ENCODE peak calls at places on chromosomes 5 and 9, in ten cellular contexts. One of them, this sample, is unnamed.

GRCh38 chr5:172351240-172351778 is 67.7 kb upstream of the UBTD2 start:
- DNase-seq in tibial artery: no peak
- DNase-seq in progenitor cell of endocrine pancreas: no peak
- DNase-seq in fibroblast of the conjunctiva: no peak
- DNase-seq in HS-5: no peak
- DNase-seq in islet precursor cell: no peak
- DNase-seq in GM10248: no peak
- DNase-seq in hypothalamus: no peak
- DNase-seq in psoas muscle: no peak
- DNase-seq in RPMI7951: no peak
- DNase-seq in this sample: no peak

GRCh38 chr9:133002147-133003070 is 23.9 kb downstream of the GFI1B start:
- DNase-seq in psoas muscle: no peak
- DNase-seq in tibial artery: no peak
- DNase-seq in progenitor cell of endocrine pancreas: no peak
- DNase-seq in HS-5: no peak
- DNase-seq in islet precursor cell: no peak
- DNase-seq in RPMI7951: no peak
- DNase-seq in hypothalamus: no peak
- DNase-seq in fibroblast of the conjunctiva: no peak
- DNase-seq in GM10248: no peak
- DNase-seq in this sample: no peak

GRCh38 chr9:107948601-107949000 is 459.0 kb upstream of the KLF4 start:
- DNase-seq in psoas muscle: no peak
- DNase-seq in tibial artery: no peak
- DNase-seq in RPMI7951: peak
- DNase-seq in hypothalamus: no peak
- DNase-seq in progenitor cell of endocrine pancreas: no peak
- DNase-seq in fibroblast of the conjunctiva: no peak
- DNase-seq in islet precursor cell: no peak
- DNase-seq in HS-5: no peak
- DNase-seq in GM10248: no peak
- DNase-seq in this sample: no peak

GRCh38 chr5:124397290-124397689 is 349.1 kb downstream of the ZNF608 start:
- DNase-seq in RPMI7951: no peak
- DNase-seq in tibial artery: no peak
- DNase-seq in islet precursor cell: no peak
- DNase-seq in psoas muscle: no peak
- DNase-seq in progenitor cell of endocrine pancreas: no peak
- DNase-seq in fibroblast of the conjunctiva: no peak
- DNase-seq in hypothalamus: no peak
- DNase-seq in GM10248: no peak
- DNase-seq in HS-5: no peak
- DNase-seq in this sample: no peak

GRCh38 chr9:134329886-134330285 is 3.6 kb downstream of the RXRA start:
- DNase-seq in tibial artery: no peak
- DNase-seq in fibroblast of the conjunctiva: no peak
- DNase-seq in progenitor cell of endocrine pancreas: no peak
- DNase-seq in hypothalamus: no peak
- DNase-seq in islet precursor cell: no peak
- DNase-seq in HS-5: no peak
- DNase-seq in GM10248: no peak
- DNase-seq in psoas muscle: peak
- DNase-seq in RPMI7951: no peak
- DNase-seq in this sample: no peak

GRCh38 chr5:57117601-57118000 is 56.3 kb upstream of the GPBP1 start:
- DNase-seq in hypothalamus: no peak
- DNase-seq in HS-5: no peak
- DNase-seq in RPMI7951: peak
- DNase-seq in psoas muscle: no peak
- DNase-seq in progenitor cell of endocrine pancreas: no peak
- DNase-seq in GM10248: no peak
- DNase-seq in fibroblast of the conjunctiva: no peak
- DNase-seq in tibial artery: no peak
- DNase-seq in islet precursor cell: no peak
- DNase-seq in this sample: peak

GRCh38 chr5:43193171-43193951 is 1.3 kb downstream of the NIM1K start:
- DNase-seq in fibroblast of the conjunctiva: peak
- DNase-seq in hypothalamus: peak
- DNase-seq in tibial artery: no peak
- DNase-seq in HS-5: peak
- DNase-seq in psoas muscle: no peak
- DNase-seq in progenitor cell of endocrine pancreas: no peak
- DNase-seq in RPMI7951: peak
- DNase-seq in GM10248: peak
- DNase-seq in islet precursor cell: no peak
- DNase-seq in this sample: no peak

GRCh38 chr9:133927041-133927440 is 65.1 kb downstream of the VAV2 start:
- DNase-seq in progenitor cell of endocrine pancreas: no peak
- DNase-seq in HS-5: no peak
- DNase-seq in hypothalamus: no peak
- DNase-seq in fibroblast of the conjunctiva: no peak
- DNase-seq in islet precursor cell: no peak
- DNase-seq in RPMI7951: no peak
- DNase-seq in GM10248: no peak
- DNase-seq in tibial artery: no peak
- DNase-seq in psoas muscle: no peak
- DNase-seq in this sample: no peak

GRCh38 chr5:33595303-33595702 is 154.5 kb downstream of the TARS1 start:
- DNase-seq in HS-5: no peak
- DNase-seq in GM10248: no peak
- DNase-seq in progenitor cell of endocrine pancreas: no peak
- DNase-seq in fibroblast of the conjunctiva: no peak
- DNase-seq in RPMI7951: no peak
- DNase-seq in hypothalamus: no peak
- DNase-seq in tibial artery: no peak
- DNase-seq in psoas muscle: no peak
- DNase-seq in islet precursor cell: no peak
- DNase-seq in this sample: no peak

GRCh38 chr5:41112486-41113455 is 41.6 kb upstream of the MROH2B start:
- DNase-seq in progenitor cell of endocrine pancreas: no peak
- DNase-seq in islet precursor cell: no peak
- DNase-seq in HS-5: peak
- DNase-seq in tibial artery: no peak
- DNase-seq in psoas muscle: no peak
- DNase-seq in fibroblast of the conjunctiva: no peak
- DNase-seq in GM10248: no peak
- DNase-seq in hypothalamus: no peak
- DNase-seq in RPMI7951: no peak
- DNase-seq in this sample: no peak

GRCh38 chr9:34522971-34523797 is at the start of gene ENHO:
- DNase-seq in islet precursor cell: peak
- DNase-seq in hypothalamus: peak
- DNase-seq in psoas muscle: peak
- DNase-seq in HS-5: peak
- DNase-seq in GM10248: peak
- DNase-seq in progenitor cell of endocrine pancreas: peak
- DNase-seq in tibial artery: peak
- DNase-seq in RPMI7951: peak
- DNase-seq in fibroblast of the conjunctiva: peak
- DNase-seq in this sample: peak

GRCh38 chr5:126070481-126070880 is 352.7 kb upstream of the GRAMD2B start:
- DNase-seq in tibial artery: no peak
- DNase-seq in fibroblast of the conjunctiva: no peak
- DNase-seq in islet precursor cell: no peak
- DNase-seq in GM10248: no peak
- DNase-seq in hypothalamus: no peak
- DNase-seq in psoas muscle: no peak
- DNase-seq in progenitor cell of endocrine pancreas: no peak
- DNase-seq in RPMI7951: peak
- DNase-seq in HS-5: no peak
- DNase-seq in this sample: no peak

GRCh38 chr5:119323630-119324000 is 32.2 kb upstream of the TNFAIP8 start:
- DNase-seq in HS-5: no peak
- DNase-seq in fibroblast of the conjunctiva: no peak
- DNase-seq in RPMI7951: peak
- DNase-seq in progenitor cell of endocrine pancreas: no peak
- DNase-seq in tibial artery: no peak
- DNase-seq in GM10248: no peak
- DNase-seq in islet precursor cell: no peak
- DNase-seq in psoas muscle: no peak
- DNase-seq in hypothalamus: no peak
- DNase-seq in this sample: no peak

GRCh38 chr5:1386274-1386717 is 41.4 kb upstream of the CLPTM1L start:
- DNase-seq in HS-5: no peak
- DNase-seq in psoas muscle: peak
- DNase-seq in GM10248: peak
- DNase-seq in RPMI7951: peak
- DNase-seq in islet precursor cell: peak
- DNase-seq in tibial artery: no peak
- DNase-seq in progenitor cell of endocrine pancreas: peak
- DNase-seq in fibroblast of the conjunctiva: no peak
- DNase-seq in hypothalamus: no peak
- DNase-seq in this sample: no peak

GRCh38 chr9:136260521-136260920 is 14.9 kb upstream of the QSOX2 start:
- DNase-seq in GM10248: no peak
- DNase-seq in hypothalamus: no peak
- DNase-seq in psoas muscle: no peak
- DNase-seq in RPMI7951: no peak
- DNase-seq in islet precursor cell: no peak
- DNase-seq in progenitor cell of endocrine pancreas: no peak
- DNase-seq in fibroblast of the conjunctiva: no peak
- DNase-seq in HS-5: no peak
- DNase-seq in tibial artery: no peak
- DNase-seq in this sample: no peak

GRCh38 chr5:176784218-176785165 is 25.9 kb upstream of the UNC5A start:
- DNase-seq in HS-5: peak
- DNase-seq in progenitor cell of endocrine pancreas: no peak
- DNase-seq in tibial artery: no peak
- DNase-seq in fibroblast of the conjunctiva: peak
- DNase-seq in psoas muscle: no peak
- DNase-seq in RPMI7951: peak
- DNase-seq in islet precursor cell: peak
- DNase-seq in hypothalamus: no peak
- DNase-seq in GM10248: no peak
- DNase-seq in this sample: no peak

GRCh38 chr9:137087409-137087925 is 682 bp downstream of the MAN1B1 start:
- DNase-seq in fibroblast of the conjunctiva: no peak
- DNase-seq in progenitor cell of endocrine pancreas: no peak
- DNase-seq in hypothalamus: no peak
- DNase-seq in tibial artery: no peak
- DNase-seq in HS-5: no peak
- DNase-seq in islet precursor cell: no peak
- DNase-seq in psoas muscle: no peak
- DNase-seq in RPMI7951: no peak
- DNase-seq in GM10248: no peak
- DNase-seq in this sample: no peak

GRCh38 chr9:129867138-129868032 is 32.1 kb downstream of the USP20 start:
- DNase-seq in islet precursor cell: peak
- DNase-seq in GM10248: no peak
- DNase-seq in progenitor cell of endocrine pancreas: no peak
- DNase-seq in psoas muscle: no peak
- DNase-seq in RPMI7951: no peak
- DNase-seq in hypothalamus: no peak
- DNase-seq in fibroblast of the conjunctiva: no peak
- DNase-seq in tibial artery: no peak
- DNase-seq in HS-5: no peak
- DNase-seq in this sample: no peak

GRCh38 chr9:95509851-95510529 is 6.8 kb downstream of the PTCH1 start:
- DNase-seq in HS-5: no peak
- DNase-seq in islet precursor cell: no peak
- DNase-seq in psoas muscle: peak
- DNase-seq in progenitor cell of endocrine pancreas: no peak
- DNase-seq in tibial artery: no peak
- DNase-seq in RPMI7951: no peak
- DNase-seq in hypothalamus: peak
- DNase-seq in GM10248: no peak
- DNase-seq in fibroblast of the conjunctiva: no peak
- DNase-seq in this sample: no peak

GRCh38 chr5:141094481-141095262 is at the start of gene PCDHB2:
- DNase-seq in psoas muscle: peak
- DNase-seq in fibroblast of the conjunctiva: peak
- DNase-seq in GM10248: no peak
- DNase-seq in HS-5: peak
- DNase-seq in hypothalamus: no peak
- DNase-seq in tibial artery: peak
- DNase-seq in progenitor cell of endocrine pancreas: peak
- DNase-seq in RPMI7951: peak
- DNase-seq in islet precursor cell: peak
- DNase-seq in this sample: no peak

This sample was measured in GDM1.